ENCODE peak calls at places on chromosomes 1 and 21, in seven cellular contexts. Z is memory B cell; D is body of pancreas; F is sigmoid colon; B is ELF-1; X is stimulated activated CD8-positive, alpha-beta memory T cell treated with anti-CD3 and anti-CD28 coated beads, Interleukin-15, amount 100 ng/mL, for 24 hours; W is T-helper 2 cell treated with Interferon-gamma antibody and Interleukin-4, amounts not matched to agents 5 μg/mL and 100 μg/mL, for 36 hours. T is an unnamed sample.

GRCh38 chr1:231130509-231130908 is 31.3 kb upstream of the TRIM67 start:
- DNase-seq in B (no peak), D (no peak), W (no peak), Z (no peak), X (no peak), F (no peak), T (no peak)

GRCh38 chr1:57843760-57844159 is 419.9 kb upstream of the DAB1 start:
- DNase-seq in Z (no peak), F (no peak), B (no peak), D (no peak), X (no peak), W (no peak), T (no peak)

GRCh38 chr21:34977333-34977732 is 71.8 kb downstream of the RUNX1 start:
- DNase-seq in B (no peak), W (no peak), D (no peak), F (no peak), Z (no peak), X (no peak), T (no peak)

GRCh38 chr1:97243973-97244560 is 522.5 kb downstream of the PTBP2 start:
- DNase-seq in B (no peak), W (no peak), Z (no peak), F (no peak), X (no peak), D (no peak), T (no peak)

GRCh38 chr1:87712261-87712674 is 383.6 kb downstream of the LMO4 start:
- DNase-seq in Z (no peak), D (no peak), X (no peak), B (peak; percentile 32), F (no peak), W (no peak), T (no peak)

GRCh38 chr1:1732381-1732780 is 8.2 kb upstream of the CDK11A start:
- DNase-seq in W (no peak), Z (no peak), X (no peak), B (no peak), F (no peak), D (no peak), T (peak; percentile 60)

GRCh38 chr1:207495816-207496792 is at the start of gene CR1:
- DNase-seq in X (no peak), D (peak; percentile 38), W (no peak), B (peak; percentile 47), F (no peak), Z (peak; percentile 45), T (no peak)

GRCh38 chr1:160578694-160579191 is 553 bp downstream of the CD84 start:
- DNase-seq in W (no peak), D (no peak), F (no peak), Z (no peak), X (no peak), B (no peak), T (no peak)

GRCh38 chr1:64471724-64472276 is 1.9 kb downstream of the CACHD1 start:
- DNase-seq in F (no peak), Z (no peak), X (no peak), D (no peak), B (peak; percentile 54), W (no peak), T (no peak)

GRCh38 chr1:218486108-218486507 is 141.0 kb downstream of the TGFB2 start:
- DNase-seq in B (no peak), X (no peak), W (no peak), Z (no peak), F (no peak), D (no peak), T (no peak)

GRCh38 chr1:64686828-64687724 is 57.8 kb upstream of the RAVER2 start:
- DNase-seq in X (no peak), W (no peak), Z (peak; percentile 22), B (peak; percentile 23), F (no peak), D (peak; percentile 46), T (no peak)

GRCh38 chr21:36097427-36098230 is 27.8 kb downstream of the CBR1 start:
- DNase-seq in Z (no peak), D (no peak), W (no peak), X (no peak), B (no peak), F (no peak), T (no peak)

GRCh38 chr1:70760170-70760569 is 287.4 kb downstream of the PTGER3 start:
- DNase-seq in Z (no peak), D (no peak), B (no peak), F (no peak), W (no peak), X (no peak), T (no peak)

GRCh38 chr21:35962917-35963316 is 97.4 kb downstream of the SETD4 start:
- DNase-seq in X (no peak), B (no peak), D (no peak), F (no peak), Z (no peak), W (no peak), T (no peak)

GRCh38 chr1:200890818-200891773 is 3.6 kb upstream of the INAVA start:
- DNase-seq in X (no peak), B (peak; percentile 92), W (no peak), Z (no peak), D (peak; percentile 34), F (peak; percentile 62), T (no peak)

GRCh38 chr1:228867093-228867950 is 132.0 kb downstream of the RHOU start:
- DNase-seq in F (no peak), Z (no peak), D (no peak), X (no peak), W (no peak), B (peak; percentile 71), T (no peak)

GRCh38 chr1:38000233-38000528 is 5.1 kb downstream of the FHL3 start:
- DNase-seq in B (no peak), Z (no peak), F (no peak), D (no peak), W (no peak), X (no peak), T (no peak)

GRCh38 chr1:47906466-47907191 is 90.6 kb downstream of the TRABD2B start:
- DNase-seq in D (no peak), B (no peak), Z (no peak), F (no peak), W (no peak), X (no peak), T (no peak)